ENCODE peak calls at places on chromosomes 13 and 19, in nine cellular contexts. Q is CD8-positive, alpha-beta T cell; B is progenitor cell of endocrine pancreas; E is uterus; X is upper lobe of left lung; I is A549; V is brain microvascular endothelial cell; R is AG04449; T is GM12865. U is an unnamed sample.

GRCh38 chr19:18488838-18489626 is 32.8 kb downstream of the ELL start:
- DNase-seq in X (no peak), Q (no peak), B (peak), V (no peak), T (no peak), R (no peak), I (peak), E (no peak), U (no peak)

GRCh38 chr19:1650627-1651009 is 1.8 kb downstream of the TCF3 start:
- DNase-seq in E (no peak), V (no peak), X (no peak), Q (peak), B (no peak), I (no peak), R (no peak), T (peak), U (no peak)

GRCh38 chr13:103188688-103189326 is 122.6 kb upstream of the SLC10A2 start:
- DNase-seq in I (peak), B (no peak), T (peak), Q (no peak), V (no peak), X (no peak), R (no peak), E (no peak), U (peak)

GRCh38 chr13:26946675-26947342 is 186.2 kb upstream of the GPR12 start:
- DNase-seq in Q (no peak), B (no peak), X (peak), V (peak), I (peak), R (no peak), E (no peak), T (peak), U (peak)

GRCh38 chr19:35211545-35212230 is 16.9 kb downstream of the FAM187B start:
- DNase-seq in T (no peak), I (no peak), E (peak), B (no peak), X (peak), R (no peak), Q (peak), V (no peak), U (no peak)

GRCh38 chr19:39692166-39692565 is 12.1 kb upstream of the LGALS14 start:
- DNase-seq in R (no peak), I (no peak), B (no peak), T (peak), Q (no peak), E (no peak), V (no peak), X (no peak), U (no peak)

GRCh38 chr13:113533441-113533840 is 42.9 kb upstream of the DCUN1D2 start:
- DNase-seq in X (no peak), B (no peak), Q (no peak), R (no peak), I (no peak), V (no peak), E (no peak), T (no peak), U (no peak)

GRCh38 chr13:36746051-36746450 is 72.2 kb downstream of the SERTM1 start:
- DNase-seq in X (no peak), I (no peak), T (no peak), E (no peak), Q (no peak), B (no peak), R (no peak), V (no peak), U (no peak)

GRCh38 chr19:18167975-18168645 is 5.5 kb upstream of the IFI30 start:
- DNase-seq in T (peak), V (peak), R (no peak), I (no peak), B (no peak), Q (peak), X (peak), E (no peak), U (peak)

GRCh38 chr13:24050796-24051715 is 109.5 kb upstream of the SPATA13 start:
- DNase-seq in X (no peak), Q (no peak), R (no peak), B (no peak), V (no peak), I (no peak), T (no peak), E (no peak), U (no peak)

GRCh38 chr19:17553256-17553655 is 2.2 kb upstream of the COLGALT1 start:
- DNase-seq in B (no peak), T (peak), X (peak), E (peak), R (peak), V (peak), Q (no peak), I (no peak), U (no peak)

GRCh38 chr19:1811942-1812425 is at the start of gene ATP8B3:
- DNase-seq in R (no peak), T (no peak), V (no peak), B (no peak), Q (peak), I (no peak), E (no peak), X (no peak), U (peak)

GRCh38 chr13:32811297-32811800 is 204.9 kb upstream of the KL start:
- DNase-seq in Q (no peak), I (no peak), V (peak), X (no peak), B (no peak), E (no peak), T (peak), R (no peak), U (peak)

GRCh38 chr19:14118165-14119051 is 846 bp upstream of the PRKACA start:
- DNase-seq in T (peak), I (no peak), X (peak), Q (peak), V (peak), R (peak), B (no peak), E (peak), U (no peak)

GRCh38 chr13:36282818-36283432 is 14.7 kb downstream of the CCDC169 start:
- DNase-seq in B (no peak), Q (no peak), T (peak), X (no peak), R (no peak), V (no peak), I (peak), E (no peak), U (no peak)

GRCh38 chr13:44322928-44323327 is 50.7 kb upstream of the SERP2 start:
- DNase-seq in E (no peak), I (no peak), X (peak), V (no peak), B (no peak), Q (no peak), T (no peak), R (no peak), U (no peak)

GRCh38 chr19:57267294-57267693 is 13.0 kb upstream of the ZNF460 start:
- DNase-seq in B (no peak), T (no peak), I (no peak), V (no peak), X (no peak), Q (no peak), R (no peak), E (no peak), U (peak)

GRCh38 chr19:8017808-8018207 is 12.4 kb upstream of the ELAVL1 start:
- DNase-seq in B (no peak), V (no peak), R (no peak), Q (peak), T (peak), I (no peak), X (no peak), E (no peak), U (peak)

GRCh38 chr19:1556639-1557070 is 11.5 kb downstream of the MEX3D start:
- DNase-seq in Q (no peak), T (no peak), E (no peak), I (no peak), R (no peak), V (no peak), X (no peak), B (no peak), U (no peak)

GRCh38 chr13:80379245-80379644 is 38.3 kb upstream of the SPRY2 start:
- DNase-seq in T (no peak), R (no peak), V (peak), E (no peak), X (no peak), B (no peak), Q (no peak), I (peak), U (no peak)

GRCh38 chr19:45069056-45069455 is 7.2 kb downstream of the ZNF296 start:
- DNase-seq in Q (no peak), V (no peak), B (no peak), X (no peak), E (no peak), I (peak), T (no peak), R (no peak), U (no peak)

GRCh38 chr19:16374436-16374835 is 49.8 kb downstream of the KLF2 start:
- DNase-seq in Q (peak), T (no peak), I (no peak), R (no peak), X (no peak), V (no peak), E (no peak), B (no peak), U (no peak)

GRCh38 chr13:82569581-82569980 is 1312.7 kb downstream of the SLITRK1 start:
- DNase-seq in B (no peak), Q (no peak), T (no peak), I (no peak), V (no peak), R (no peak), E (no peak), X (no peak), U (no peak)

GRCh38 chr13:37068962-37069361 is 9.5 kb upstream of the SUPT20H start:
- DNase-seq in Q (no peak), V (no peak), B (no peak), R (no peak), I (peak), X (no peak), E (no peak), T (no peak), U (no peak)

GRCh38 chr13:31046711-31047279 is 114.3 kb downstream of the TEX26 start:
- DNase-seq in R (no peak), Q (no peak), E (peak), I (no peak), B (no peak), X (peak), T (no peak), V (peak), U (no peak)

GRCh38 chr13:112760440-112760839 is 70.6 kb downstream of the ATP11A start:
- DNase-seq in X (no peak), E (no peak), I (no peak), B (no peak), T (no peak), R (no peak), V (no peak), Q (no peak), U (no peak)

GRCh38 chr19:45437328-45437727 is 13.6 kb upstream of the ERCC1 start:
- DNase-seq in V (no peak), B (no peak), X (no peak), R (no peak), I (no peak), Q (no peak), T (no peak), E (no peak), U (no peak)

GRCh38 chr13:98842074-98842473 is 89.6 kb upstream of the SLC15A1 start:
- DNase-seq in Q (no peak), B (no peak), T (no peak), V (no peak), E (no peak), I (no peak), X (no peak), R (no peak), U (no peak)

GRCh38 chr13:98838776-98839175 is 86.3 kb upstream of the SLC15A1 start:
- DNase-seq in B (no peak), I (no peak), V (no peak), Q (no peak), T (no peak), X (no peak), R (no peak), E (no peak), U (no peak)

GRCh38 chr13:98842858-98843481 is 90.5 kb upstream of the SLC15A1 start:
- DNase-seq in Q (peak), B (peak), X (peak), R (no peak), E (peak), I (peak), V (peak), T (peak), U (peak)

GRCh38 chr13:98837896-98838295 is 85.4 kb upstream of the SLC15A1 start:
- DNase-seq in X (no peak), Q (no peak), I (no peak), T (no peak), V (no peak), R (no peak), B (no peak), E (no peak), U (no peak)

DNA sequence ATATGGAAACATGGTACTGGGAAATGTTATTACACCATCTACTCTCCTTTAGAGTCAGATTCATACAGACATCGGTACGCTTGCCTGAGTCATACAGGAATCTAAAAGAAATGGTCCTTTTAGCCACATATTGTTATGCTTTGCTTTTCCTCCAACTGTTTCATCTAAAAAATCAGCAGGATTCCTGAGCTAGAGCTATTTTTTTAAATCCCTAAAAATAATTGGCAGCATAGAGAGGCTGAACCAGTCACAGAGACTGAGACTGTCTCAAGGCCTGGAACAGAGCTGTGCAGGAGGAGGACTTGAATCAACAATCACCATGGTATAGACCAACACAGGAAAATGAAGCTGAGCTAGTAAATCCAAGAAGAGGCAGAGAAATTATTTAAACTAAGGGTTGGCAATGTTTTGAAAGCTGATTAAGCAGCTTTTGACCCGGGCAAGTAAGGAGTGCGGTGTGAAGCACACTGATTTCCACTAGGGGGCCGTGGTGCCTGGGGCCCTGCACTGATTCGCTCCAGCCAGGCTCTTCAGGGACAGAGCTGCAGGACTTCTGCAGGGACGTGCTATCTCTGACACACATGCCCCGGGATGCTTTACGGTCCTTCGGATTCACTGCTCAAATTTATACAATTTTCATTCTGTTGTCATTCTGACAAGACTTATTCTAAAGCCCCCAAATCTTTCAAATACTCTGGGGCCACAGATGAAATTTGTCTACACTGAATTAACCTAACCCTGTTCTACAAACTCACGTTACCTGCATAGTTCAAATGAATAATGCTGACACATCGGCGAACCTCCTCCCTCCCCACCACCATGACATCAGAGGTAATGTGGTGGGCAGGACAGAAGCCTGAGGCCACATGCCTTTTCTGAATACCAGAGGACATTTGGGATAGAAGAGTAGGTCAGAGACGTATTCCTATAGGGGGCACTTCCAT is 87.6 kb upstream of the SLC15A1 start:
- DNase-seq in E (peak), X (peak), Q (peak), I (peak), V (peak), T (peak), B (peak), R (no peak), U (peak)
- TF ChIP-seq CTCF in E (peak), X (peak), Q (peak), I (peak), V (peak), T (peak), B (peak), R (peak), U (peak)

GRCh38 chr13:97566907-97567306 is 132.9 kb downstream of the RAP2A start:
- DNase-seq in T (peak), I (no peak), V (no peak), B (no peak), R (no peak), E (no peak), Q (no peak), X (no peak), U (no peak)
- TF ChIP-seq CTCF in T (peak), I (no peak), V (no peak), B (no peak), R (no peak), E (no peak), Q (no peak), X (no peak), U (no peak)

DNA sequence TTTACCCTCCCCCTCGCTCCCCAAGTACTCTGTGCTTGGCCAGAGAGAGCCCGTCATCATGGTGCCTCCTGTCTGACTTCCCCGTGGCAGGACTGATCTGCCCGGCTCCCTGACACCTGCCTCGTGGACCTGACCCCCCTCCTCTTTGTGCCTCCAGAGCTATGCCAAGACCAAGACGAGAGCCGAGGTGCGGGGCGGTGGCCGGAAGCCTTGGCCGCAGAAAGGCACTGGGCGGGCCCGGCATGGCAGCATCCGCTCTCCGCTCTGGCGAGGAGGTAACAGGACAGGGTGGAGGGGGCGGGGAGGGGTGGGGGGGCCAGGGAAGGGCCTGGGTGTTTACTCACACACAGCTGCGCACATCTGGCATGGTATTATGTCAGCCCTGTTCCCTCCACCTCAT is 4.5 kb downstream of the MRPL4 start:
- DNase-seq in I (no peak), V (no peak), E (no peak), T (no peak), X (no peak), R (no peak), B (no peak), Q (no peak), U (no peak)
- TF ChIP-seq CTCF in I (no peak), V (no peak), E (no peak), T (no peak), X (no peak), R (no peak), B (no peak), Q (no peak), U (no peak)

GRCh38 chr19:4031420-4031819 is 23.9 kb downstream of the PIAS4 start:
- DNase-seq in V (no peak), X (no peak), B (no peak), I (no peak), E (no peak), T (no peak), Q (no peak), R (no peak), U (no peak)

GRCh38 chr19:4030552-4030951 is 23.0 kb downstream of the PIAS4 start:
- DNase-seq in V (no peak), X (no peak), E (no peak), T (no peak), I (no peak), B (no peak), R (no peak), Q (no peak), U (no peak)

GRCh38 chr19:4032436-4032835 is 24.9 kb downstream of the PIAS4 start:
- DNase-seq in V (no peak), B (no peak), E (no peak), X (no peak), I (no peak), T (no peak), Q (no peak), R (no peak), U (no peak)

GRCh38 chr19:4029247-4029614 is 21.7 kb downstream of the PIAS4 start:
- DNase-seq in Q (no peak), T (no peak), X (no peak), I (no peak), B (no peak), E (no peak), V (no peak), R (no peak), U (no peak)

GRCh38 chr19:4030981-4031380 is 23.4 kb downstream of the PIAS4 start:
- DNase-seq in I (no peak), Q (no peak), X (no peak), V (no peak), T (no peak), B (no peak), E (no peak), R (no peak), U (no peak)
- TF ChIP-seq CTCF in I (no peak), Q (no peak), X (no peak), V (no peak), T (no peak), B (no peak), E (no peak), R (no peak), U (no peak)

GRCh38 chr13:39676315-39676876 is 20.9 kb downstream of the COG6 start:
- DNase-seq in E (peak), Q (peak), V (peak), T (peak), R (no peak), X (no peak), B (no peak), I (peak), U (peak)
- TF ChIP-seq CTCF in E (peak), Q (peak), V (peak), T (peak), R (peak), X (peak), B (peak), I (peak), U (peak)

DNA sequence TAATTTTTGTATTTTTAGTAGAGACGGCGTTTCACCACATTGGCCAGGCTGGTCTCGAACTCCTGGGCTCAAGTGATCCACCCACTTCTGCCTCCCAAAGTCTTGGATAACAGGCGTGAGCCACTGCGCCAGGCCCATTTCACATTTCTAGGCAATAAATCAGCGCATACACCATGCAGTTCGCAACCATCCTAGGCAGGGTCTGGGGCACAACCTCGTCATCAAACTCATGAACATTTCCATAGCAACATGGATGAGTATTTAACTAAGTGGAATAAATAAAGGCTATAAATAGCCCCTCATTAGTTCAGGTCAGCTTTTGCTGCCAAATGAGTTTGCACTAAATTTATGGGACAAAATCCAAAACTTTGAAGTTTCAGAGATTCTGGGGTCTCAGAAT is 8.2 kb downstream of the MEIS3 start:
- DNase-seq in Q (no peak), E (no peak), V (no peak), B (no peak), X (no peak), T (no peak), I (no peak), R (no peak), U (no peak)
- TF ChIP-seq CTCF in Q (no peak), E (no peak), V (no peak), B (no peak), X (no peak), T (no peak), I (no peak), R (no peak), U (no peak)

GRCh38 chr13:25727250-25727649 is 324.6 kb downstream of the SHISA2 start:
- DNase-seq in X (peak), Q (no peak), B (no peak), E (no peak), R (no peak), T (no peak), I (no peak), V (no peak), U (no peak)

GRCh38 chr13:25727776-25728175 is 324.0 kb downstream of the SHISA2 start:
- DNase-seq in Q (no peak), R (no peak), V (no peak), T (no peak), B (no peak), E (no peak), I (no peak), X (no peak), U (no peak)

GRCh38 chr13:25729201-25729600 is 322.6 kb downstream of the SHISA2 start:
- DNase-seq in R (no peak), Q (no peak), X (no peak), B (no peak), I (no peak), V (no peak), T (no peak), E (no peak), U (no peak)

GRCh38 chr13:25722893-25723292 is 328.9 kb downstream of the SHISA2 start:
- DNase-seq in V (no peak), E (no peak), I (no peak), T (no peak), X (no peak), R (no peak), B (no peak), Q (no peak), U (no peak)

GRCh38 chr13:25725104-25725503 is 326.7 kb downstream of the SHISA2 start:
- DNase-seq in X (no peak), E (no peak), T (no peak), I (no peak), B (no peak), Q (no peak), R (no peak), V (no peak), U (no peak)
- TF ChIP-seq CTCF in X (no peak), E (no peak), T (no peak), I (no peak), B (no peak), Q (no peak), R (no peak), V (peak), U (no peak)